ENCODE peak calls at places on chromosomes 7 and 10, in four cellular contexts. One of them, this sample, is unnamed.

GRCh38 chr10:101330236-101331225 is 23.4 kb upstream of the BTRC start:
- DNase-seq in endothelial cell: no peak
- DNase-seq in IMR-90: peak
- DNase-seq in ascending aorta: no peak
- DNase-seq in this sample: peak

GRCh38 chr7:56063500-56063881 is 595 bp upstream of the SUMF2 start:
- DNase-seq in endothelial cell: no peak
- DNase-seq in ascending aorta: no peak
- DNase-seq in IMR-90: no peak
- DNase-seq in this sample: no peak

GRCh38 chr10:73964743-73965142 is 33.2 kb upstream of the VCL start:
- DNase-seq in endothelial cell: no peak
- DNase-seq in IMR-90: no peak
- DNase-seq in ascending aorta: peak
- DNase-seq in this sample: no peak

GRCh38 chr7:72292794-72293193 is 119.3 kb downstream of the CALN1 start:
- DNase-seq in IMR-90: no peak
- DNase-seq in endothelial cell: no peak
- DNase-seq in ascending aorta: no peak
- DNase-seq in this sample: no peak

GRCh38 chr7:92595281-92595680 is 5.1 kb upstream of the FAM133B start:
- DNase-seq in endothelial cell: no peak
- DNase-seq in IMR-90: peak
- DNase-seq in ascending aorta: no peak
- DNase-seq in this sample: peak

GRCh38 chr10:53430127-53430891 is 657.7 kb upstream of the MBL2 start:
- DNase-seq in endothelial cell: no peak
- DNase-seq in ascending aorta: no peak
- DNase-seq in IMR-90: no peak
- DNase-seq in this sample: no peak

GRCh38 chr10:92742331-92743228 is 52.8 kb downstream of the HHEX start:
- DNase-seq in ascending aorta: no peak
- DNase-seq in IMR-90: no peak
- DNase-seq in endothelial cell: no peak
- DNase-seq in this sample: no peak

GRCh38 chr7:151063212-151063561 is 3.8 kb downstream of the SLC4A2 start:
- DNase-seq in IMR-90: peak
- DNase-seq in ascending aorta: no peak
- DNase-seq in endothelial cell: no peak
- DNase-seq in this sample: peak

GRCh38 chr10:133131053-133131452 is 29.0 kb upstream of the KNDC1 start:
- DNase-seq in IMR-90: no peak
- DNase-seq in endothelial cell: no peak
- DNase-seq in ascending aorta: no peak
- DNase-seq in this sample: no peak

GRCh38 chr10:4279649-4280048 is 494.6 kb upstream of the KLF6 start:
- DNase-seq in ascending aorta: no peak
- DNase-seq in endothelial cell: no peak
- DNase-seq in IMR-90: peak
- DNase-seq in this sample: no peak

GRCh38 chr7:92685146-92686042 is 95.2 kb upstream of the FAM133B start:
- DNase-seq in endothelial cell: no peak
- DNase-seq in ascending aorta: no peak
- DNase-seq in IMR-90: no peak
- DNase-seq in this sample: no peak

GRCh38 chr10:58299580-58299979 is 30.6 kb downstream of the CISD1 start:
- DNase-seq in IMR-90: peak
- DNase-seq in ascending aorta: no peak
- DNase-seq in endothelial cell: peak
- DNase-seq in this sample: peak

GRCh38 chr7:36847946-36848345 is 123.7 kb upstream of the AOAH start:
- DNase-seq in ascending aorta: no peak
- DNase-seq in IMR-90: no peak
- DNase-seq in endothelial cell: no peak
- DNase-seq in this sample: no peak

GRCh38 chr7:81457858-81458522 is 311.9 kb downstream of the HGF start:
- DNase-seq in ascending aorta: no peak
- DNase-seq in endothelial cell: no peak
- DNase-seq in IMR-90: peak
- DNase-seq in this sample: peak
- TF ChIP-seq CTCF in ascending aorta: no peak
- TF ChIP-seq CTCF in endothelial cell: peak
- TF ChIP-seq CTCF in IMR-90: peak
- TF ChIP-seq CTCF in this sample: peak

GRCh38 chr10:124093076-124093773 is at the start of gene CHST15:
- DNase-seq in IMR-90: no peak
- DNase-seq in ascending aorta: peak
- DNase-seq in endothelial cell: peak
- DNase-seq in this sample: peak

GRCh38 chr10:124094419-124094785 is 1.0 kb upstream of the CHST15 start:
- DNase-seq in ascending aorta: no peak
- DNase-seq in endothelial cell: no peak
- DNase-seq in IMR-90: no peak
- DNase-seq in this sample: no peak

GRCh38 chr10:124090630-124091209 is 2.7 kb downstream of the CHST15 start:
- DNase-seq in IMR-90: no peak
- DNase-seq in ascending aorta: no peak
- DNase-seq in endothelial cell: no peak
- DNase-seq in this sample: no peak

GRCh38 chr10:124091646-124092269 is 1.6 kb downstream of the CHST15 start:
- DNase-seq in endothelial cell: peak
- DNase-seq in IMR-90: no peak
- DNase-seq in ascending aorta: peak
- DNase-seq in this sample: peak

DNA sequence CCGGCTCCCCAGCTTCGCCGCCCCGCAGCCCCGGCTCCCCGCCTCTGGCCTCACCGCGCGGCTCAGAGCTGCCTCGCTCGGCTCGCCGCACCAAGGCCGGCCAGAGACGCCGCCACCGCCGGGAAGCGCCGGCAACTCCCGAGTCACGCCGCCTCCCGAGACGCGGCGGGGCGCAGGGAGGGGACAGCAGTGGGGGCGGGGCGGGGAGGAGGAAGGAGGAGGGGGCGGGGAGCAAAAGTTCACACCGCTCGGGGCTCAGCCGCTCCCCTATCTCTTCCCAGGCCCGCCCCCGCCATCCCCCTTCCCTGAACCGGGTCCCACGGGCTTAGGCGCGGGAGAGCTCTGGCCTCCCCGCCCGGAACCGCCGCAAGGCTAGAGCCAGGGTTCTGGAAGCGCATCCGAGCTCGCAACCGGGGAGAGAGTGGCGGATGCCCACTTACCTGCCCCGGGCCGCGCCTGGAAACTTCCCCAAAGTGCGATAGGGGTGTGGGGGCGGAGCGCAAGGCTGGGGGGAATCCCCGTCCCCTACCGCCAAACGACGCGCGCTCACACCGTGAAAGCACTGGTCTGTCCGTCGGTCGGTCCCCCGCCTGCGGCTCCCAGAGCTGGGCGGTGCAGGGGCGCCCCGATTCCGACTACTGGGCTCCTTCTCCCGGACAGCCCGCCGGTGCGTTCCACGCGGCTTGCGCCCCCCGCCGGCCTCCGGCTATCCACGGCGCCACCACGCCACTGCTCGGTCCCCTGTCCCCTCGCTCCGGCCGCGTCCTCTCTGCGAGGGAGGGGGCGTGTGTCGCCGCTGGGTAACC is 925 bp downstream of the CHST15 start:
- DNase-seq in endothelial cell: peak
- DNase-seq in IMR-90: no peak
- DNase-seq in ascending aorta: peak
- DNase-seq in this sample: peak
- TF ChIP-seq CTCF in endothelial cell: no peak
- TF ChIP-seq CTCF in IMR-90: no peak
- TF ChIP-seq CTCF in ascending aorta: peak
- TF ChIP-seq CTCF in this sample: no peak

GRCh38 chr7:81769891-81770818 is at the start of gene HGF:
- DNase-seq in endothelial cell: no peak
- DNase-seq in IMR-90: peak
- DNase-seq in ascending aorta: peak
- DNase-seq in this sample: no peak
- TF ChIP-seq CTCF in endothelial cell: no peak
- TF ChIP-seq CTCF in IMR-90: peak
- TF ChIP-seq CTCF in ascending aorta: peak
- TF ChIP-seq CTCF in this sample: no peak

GRCh38 chr7:23299770-23300300 is 696 bp downstream of the MALSU1 start:
- DNase-seq in IMR-90: peak
- DNase-seq in endothelial cell: no peak
- DNase-seq in ascending aorta: no peak
- DNase-seq in this sample: no peak

GRCh38 chr7:23294549-23295400 is 4.4 kb upstream of the MALSU1 start:
- DNase-seq in ascending aorta: no peak
- DNase-seq in endothelial cell: no peak
- DNase-seq in IMR-90: no peak
- DNase-seq in this sample: no peak

GRCh38 chr7:23295401-23295697 is 3.8 kb upstream of the MALSU1 start:
- DNase-seq in IMR-90: no peak
- DNase-seq in ascending aorta: no peak
- DNase-seq in endothelial cell: no peak
- DNase-seq in this sample: no peak

GRCh38 chr7:23298141-23298851 is 843 bp upstream of the MALSU1 start:
- DNase-seq in ascending aorta: no peak
- DNase-seq in IMR-90: peak
- DNase-seq in endothelial cell: no peak
- DNase-seq in this sample: peak

DNA sequence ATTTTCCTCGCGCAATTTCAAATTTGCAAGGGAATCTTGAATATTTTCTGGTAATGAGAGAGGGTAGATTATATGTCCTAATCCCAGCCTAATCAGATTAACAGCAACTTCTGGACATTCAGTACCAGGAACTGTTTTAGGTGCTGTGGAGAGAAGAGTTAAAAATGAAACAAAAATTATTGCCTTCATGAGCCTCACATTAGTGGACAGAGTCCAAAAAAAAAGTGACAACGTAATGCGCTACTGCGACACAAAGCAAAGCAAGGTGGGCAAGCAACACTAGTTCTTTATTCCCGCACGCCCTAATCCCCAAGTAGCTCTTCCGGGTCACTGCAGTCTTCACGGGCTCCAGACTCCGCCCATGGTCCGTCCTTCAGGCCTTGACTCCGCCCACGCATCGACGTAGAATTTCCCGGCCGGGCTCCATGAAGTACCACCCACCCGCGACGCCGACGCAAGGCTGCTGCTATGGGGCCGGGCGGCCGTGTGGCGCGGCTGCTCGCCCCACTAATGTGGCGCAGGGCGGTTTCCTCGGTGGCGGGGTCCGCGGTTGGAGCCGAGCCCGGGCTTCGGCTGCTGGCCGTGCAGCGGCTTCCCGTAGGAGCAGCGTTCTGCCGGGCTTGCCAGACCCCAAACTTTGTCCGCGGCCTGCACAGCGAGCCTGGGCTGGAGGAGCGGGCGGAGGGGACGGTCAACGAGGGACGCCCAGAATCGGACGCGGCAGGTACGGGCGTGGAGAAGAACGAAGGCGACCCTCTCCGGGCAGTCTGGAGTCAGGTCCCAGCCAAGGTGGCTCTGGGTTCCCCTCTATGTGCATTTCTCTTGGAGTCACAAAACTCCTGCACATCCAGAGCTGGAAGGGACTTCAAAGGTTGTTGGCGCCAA is at the start of gene MALSU1:
- DNase-seq in ascending aorta: peak
- DNase-seq in IMR-90: peak
- DNase-seq in endothelial cell: peak
- DNase-seq in this sample: peak
- TF ChIP-seq CTCF in ascending aorta: no peak
- TF ChIP-seq CTCF in IMR-90: no peak
- TF ChIP-seq CTCF in endothelial cell: no peak
- TF ChIP-seq CTCF in this sample: no peak

DNA sequence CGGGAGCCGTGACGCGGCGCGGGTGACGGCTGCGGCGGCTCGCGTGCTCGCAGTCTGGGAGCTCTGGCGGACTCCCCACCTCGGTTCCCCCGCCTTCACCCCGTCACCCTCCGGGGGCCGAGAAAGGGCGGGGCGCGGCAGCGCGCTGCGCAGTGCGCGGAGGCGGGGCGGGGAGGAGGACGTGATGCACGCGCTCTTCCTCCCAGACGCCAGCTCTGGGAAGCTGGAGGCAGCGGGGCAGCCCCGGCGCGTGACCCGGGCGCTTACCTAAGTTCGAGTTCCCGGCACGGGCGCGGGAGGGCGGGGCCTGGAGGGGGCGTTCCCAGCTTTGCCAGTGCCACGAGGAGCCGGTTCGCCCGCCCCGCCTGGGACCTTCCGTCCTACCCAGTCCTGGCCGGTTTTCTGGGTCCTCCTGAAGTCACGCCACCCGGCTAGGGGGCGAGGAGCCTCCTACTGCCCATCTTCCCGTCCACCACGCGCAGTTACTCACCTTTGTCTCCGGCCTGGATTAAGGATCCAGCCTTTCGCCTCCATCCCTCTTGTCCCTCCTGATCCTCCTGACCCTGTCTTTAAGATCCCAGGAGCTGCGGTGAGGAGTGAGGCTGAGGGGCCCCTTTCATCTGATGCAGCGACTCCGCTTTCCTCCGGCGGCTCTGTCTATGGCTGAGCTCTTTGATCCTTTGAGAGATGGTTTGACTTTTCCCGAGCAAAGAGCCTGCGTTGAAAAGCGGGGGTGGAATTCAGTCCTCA is 443 bp upstream of the NAMPT start:
- DNase-seq in endothelial cell: peak
- DNase-seq in IMR-90: peak
- DNase-seq in ascending aorta: peak
- DNase-seq in this sample: peak
- TF ChIP-seq CTCF in endothelial cell: no peak
- TF ChIP-seq CTCF in IMR-90: no peak
- TF ChIP-seq CTCF in ascending aorta: no peak
- TF ChIP-seq CTCF in this sample: no peak

This sample was measured in epithelial cell of esophagus.